ENCODE peak calls at places on chromosomes 11 and 22, in four cellular contexts. O, E, L and X are unnamed samples.

GRCh38 chr11:86687083-86687799 is 14.8 kb upstream of the ME3 start:
- DNase-seq in O (no peak), E (no peak), L (no peak), X (no peak)

GRCh38 chr11:75425422-75425821 is 7.6 kb downstream of the KLHL35 start:
- DNase-seq in O (no peak), E (no peak), L (no peak), X (peak; percentile 52)

GRCh38 chr11:97722065-97722464 is 1298.7 kb upstream of the CNTN5 start:
- DNase-seq in O (no peak), E (no peak), L (no peak), X (no peak)

GRCh38 chr11:48077251-48077650 is 96.9 kb downstream of the PTPRJ start:
- DNase-seq in O (no peak), E (peak; percentile 47), L (no peak), X (no peak)

GRCh38 chr11:59076876-59077571 is 9.1 kb upstream of the GLYATL1B start:
- DNase-seq in O (no peak), E (no peak), L (no peak), X (peak; percentile 54)

GRCh38 chr11:60871378-60872061 is 4.2 kb downstream of the ZP1 start:
- DNase-seq in O (no peak), E (no peak), L (no peak), X (no peak)

GRCh38 chr11:35006389-35007128 is 90.1 kb downstream of the PDHX start:
- DNase-seq in O (no peak), E (no peak), L (peak; percentile 19), X (peak; percentile 75)

GRCh38 chr11:40104941-40105550 is 1354.4 kb downstream of the LRRC4C start:
- DNase-seq in O (no peak), E (no peak), L (no peak), X (no peak)

GRCh38 chr11:123551085-123551484 is 103.3 kb downstream of the SCN3B start:
- DNase-seq in O (no peak), E (no peak), L (no peak), X (no peak)

GRCh38 chr22:30023099-30023498 is 57.2 kb upstream of the HORMAD2 start:
- DNase-seq in O (no peak), E (no peak), L (no peak), X (no peak)

GRCh38 chr11:124538019-124538418 is 5.4 kb downstream of the OR8B12 start:
- DNase-seq in O (no peak), E (no peak), L (no peak), X (no peak)

GRCh38 chr22:30017375-30017774 is 62.9 kb upstream of the HORMAD2 start:
- DNase-seq in O (no peak), E (no peak), L (no peak), X (no peak)

GRCh38 chr22:39496131-39496838 is 5.8 kb upstream of the MIEF1 start:
- DNase-seq in O (no peak), E (peak; percentile 62), L (no peak), X (no peak)

GRCh38 chr11:60589611-60590010 is 74.4 kb downstream of the MS4A13 start:
- DNase-seq in O (no peak), E (no peak), L (no peak), X (no peak)

GRCh38 chr22:47901911-47902310 is 1139.5 kb downstream of the TBC1D22A start:
- DNase-seq in O (no peak), E (no peak), L (no peak), X (no peak)

GRCh38 chr11:69889400-69890372 is 70.5 kb upstream of the FGF3 start:
- DNase-seq in O (no peak), E (no peak), L (no peak), X (no peak)

GRCh38 chr11:1421291-1421690 is 31.6 kb downstream of the BRSK2 start:
- DNase-seq in O (no peak), E (no peak), L (no peak), X (no peak)

GRCh38 chr22:37088108-37088605 is 21.4 kb downstream of the TMPRSS6 start:
- DNase-seq in O (no peak), E (peak; percentile 76), L (no peak), X (no peak)

GRCh38 chr11:120057595-120058581 is 80.0 kb downstream of the TRIM29 start:
- DNase-seq in O (no peak), E (peak; percentile 73), L (no peak), X (no peak)

GRCh38 chr22:25069758-25070461 is 117.4 kb downstream of the KIAA1671 start:
- DNase-seq in O (no peak), E (no peak), L (no peak), X (no peak)

GRCh38 chr11:9001736-9002135 is 2.1 kb downstream of the NRIP3 start:
- DNase-seq in O (no peak), E (no peak), L (peak; percentile 14), X (no peak)

GRCh38 chr11:86291466-86292262 is 10.4 kb upstream of the HIKESHI start:
- DNase-seq in O (peak; percentile 41), E (peak; percentile 37), L (peak; percentile 41), X (peak; percentile 39)

GRCh38 chr11:115420524-115420923 is 83.7 kb downstream of the CADM1 start:
- DNase-seq in O (no peak), E (no peak), L (no peak), X (no peak)

GRCh38 chr11:10432971-10433370 is 22.1 kb upstream of the AMPD3 start:
- DNase-seq in O (no peak), E (no peak), L (no peak), X (no peak)

GRCh38 chr22:40487663-40488249 is 117.4 kb downstream of the SGSM3 start:
- DNase-seq in O (no peak), E (peak; percentile 30), L (no peak), X (no peak)

GRCh38 chr11:80694385-80694784 is 1253.6 kb upstream of the TENM4 start:
- DNase-seq in O (no peak), E (no peak), L (no peak), X (no peak)

GRCh38 chr11:77633856-77634425 is 3.7 kb downstream of the CLNS1A start:
- DNase-seq in O (no peak), E (no peak), L (no peak), X (no peak)

GRCh38 chr11:125201525-125202121 is 37.1 kb downstream of the PKNOX2 start:
- DNase-seq in O (no peak), E (no peak), L (no peak), X (no peak)

GRCh38 chr22:24409707-24410106 is 17.7 kb upstream of the ADORA2A start:
- DNase-seq in O (no peak), E (no peak), L (no peak), X (no peak)

GRCh38 chr11:96228472-96228871 is 114.5 kb downstream of the MAML2 start:
- DNase-seq in O (peak; percentile 92), E (no peak), L (no peak), X (no peak)

GRCh38 chr11:35167451-35167954 is 28.5 kb downstream of the CD44 start:
- DNase-seq in O (no peak), E (no peak), L (no peak), X (no peak)

GRCh38 chr11:10514210-10514609 is 26.8 kb downstream of the RNF141 start:
- DNase-seq in O (no peak), E (no peak), L (no peak), X (no peak)

GRCh38 chr11:6030658-6031057 is at the start of gene OR56A1:
- DNase-seq in O (no peak), E (no peak), L (no peak), X (no peak)

GRCh38 chr11:57434640-57435546 is 8.0 kb upstream of the SLC43A3 start:
- DNase-seq in O (no peak), E (no peak), L (no peak), X (no peak)

GRCh38 chr11:27296406-27296994 is 66.5 kb downstream of the CCDC34 start:
- DNase-seq in O (no peak), E (peak; percentile 58), L (no peak), X (peak; percentile 39)

GRCh38 chr22:42914511-42915076 is 57.5 kb upstream of the ARFGAP3 start:
- DNase-seq in O (no peak), E (no peak), L (no peak), X (no peak)

GRCh38 chr11:32438883-32439487 is 3.6 kb upstream of the WT1 start:
- DNase-seq in O (no peak), E (no peak), L (no peak), X (peak; percentile 18)

GRCh38 chr11:73344191-73344607 is 32.0 kb upstream of the RELT start:
- DNase-seq in O (no peak), E (no peak), L (no peak), X (no peak)